ENCODE peak calls at places on chromosomes 5 and 9, in six cellular contexts. J, O, W, T, R and P are unnamed samples.

GRCh38 chr5:141680751-141681201 is 1.3 kb downstream of the ARAP3 start:
- DNase-seq in T (peak), O (no peak), R (no peak), J (no peak), W (peak), P (no peak)

GRCh38 chr9:134404376-134405358 is 78.4 kb downstream of the RXRA start:
- DNase-seq in J (no peak), O (no peak), R (no peak), W (no peak), T (no peak), P (no peak)

GRCh38 chr9:113705306-113705937 is 170.7 kb upstream of the ZNF618 start:
- DNase-seq in R (no peak), J (no peak), O (no peak), W (no peak), T (no peak), P (no peak)

GRCh38 chr9:20144255-20144654 is 355.4 kb upstream of the SLC24A2 start:
- DNase-seq in T (peak), W (peak), O (no peak), J (no peak), R (no peak), P (no peak)

GRCh38 chr5:34410411-34411139 is 245.6 kb upstream of the RAI14 start:
- DNase-seq in W (peak), O (no peak), J (no peak), T (peak), R (no peak), P (no peak)

GRCh38 chr9:128587453-128587852 is 35.1 kb downstream of the SPTAN1 start:
- DNase-seq in R (peak), W (no peak), J (no peak), T (no peak), O (no peak), P (no peak)

GRCh38 chr9:73026375-73026774 is 73.5 kb upstream of the ALDH1A1 start:
- DNase-seq in R (no peak), T (no peak), J (no peak), O (no peak), W (no peak), P (no peak)

GRCh38 chr9:127518091-127518856 is 67.0 kb downstream of the LRSAM1 start:
- DNase-seq in R (no peak), J (no peak), T (no peak), W (no peak), O (no peak), P (no peak)

GRCh38 chr5:10703676-10704075 is 57.4 kb downstream of the DAP start:
- DNase-seq in T (no peak), W (no peak), J (no peak), O (no peak), R (no peak), P (no peak)

DNA sequence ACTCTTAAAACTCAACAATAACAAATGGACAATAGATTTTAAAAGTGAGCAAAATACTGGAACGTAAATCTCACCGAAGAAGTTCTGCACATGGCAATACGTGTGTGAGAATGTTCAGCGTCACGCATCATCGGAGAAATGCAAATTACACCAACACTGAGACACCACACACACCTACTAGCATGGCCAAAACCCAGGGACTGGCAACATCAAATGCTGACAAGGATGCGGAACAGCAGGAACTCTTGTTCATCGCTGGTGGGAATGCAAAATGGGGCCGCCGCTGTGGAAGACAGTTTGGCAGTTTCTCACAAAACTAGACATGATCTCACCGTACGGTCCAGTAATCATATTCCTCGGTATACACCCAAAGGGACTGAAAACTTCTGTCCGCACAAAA is 21.6 kb upstream of the CLPTM1L start:
- DNase-seq in W (no peak), J (peak), O (no peak), T (no peak), R (no peak), P (peak)
- TF ChIP-seq CTCF in W (no peak), J (no peak), O (no peak), T (no peak), R (no peak), P (no peak)

DNA sequence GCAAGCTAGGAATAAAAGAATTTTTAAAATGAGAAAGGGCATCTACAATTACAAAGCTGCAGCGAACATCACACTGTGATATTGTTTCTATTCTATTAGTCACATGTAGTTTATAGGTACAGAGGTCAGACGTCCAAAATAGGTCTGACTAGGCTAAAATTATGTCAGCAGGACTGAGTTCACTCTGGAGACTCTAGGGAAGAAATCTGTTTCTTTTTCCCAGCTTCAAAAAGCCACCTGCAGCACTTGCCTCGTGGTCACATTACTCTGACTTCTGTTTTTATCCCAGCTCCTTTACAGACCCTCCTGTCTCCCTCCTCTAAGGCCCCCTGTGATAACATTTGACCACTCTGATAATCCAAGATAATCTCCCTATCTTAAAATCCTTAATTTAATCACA is 5.1 kb upstream of the CKS2 start:
- DNase-seq in T (no peak), W (no peak), O (no peak), J (no peak), R (no peak), P (no peak)
- TF ChIP-seq CTCF in T (no peak), W (no peak), O (no peak), J (no peak), R (no peak), P (no peak)

GRCh38 chr5:71475788-71476384 is 20.4 kb downstream of the BDP1 start:
- DNase-seq in J (peak), W (peak), T (peak), O (no peak), R (peak), P (peak)
- TF ChIP-seq CTCF in J (peak), W (peak), T (peak), O (peak), R (peak), P (peak)

GRCh38 chr9:36637491-36638270 is 65.0 kb downstream of the MELK start:
- DNase-seq in J (peak), T (peak), R (no peak), W (peak), O (no peak), P (no peak)
- TF ChIP-seq CTCF in J (peak), T (peak), R (no peak), W (peak), O (no peak), P (peak)

DNA sequence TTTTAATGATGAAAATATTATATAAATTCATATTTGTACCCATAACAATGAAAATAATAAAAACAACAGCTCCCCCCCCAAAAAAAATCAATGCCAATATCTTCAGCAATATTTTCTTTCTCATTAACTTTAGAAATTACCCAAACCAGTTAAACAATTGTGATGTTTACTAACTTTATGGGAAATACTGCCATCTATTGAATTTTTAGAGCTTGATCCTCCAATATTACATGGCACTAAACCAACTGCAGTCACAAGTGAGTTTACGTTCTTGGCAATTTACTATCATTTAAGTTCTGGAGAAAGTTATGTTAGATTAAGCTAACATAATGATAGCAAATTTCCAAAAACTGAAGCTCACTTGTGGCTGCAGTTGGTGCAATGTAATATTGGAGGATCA is 379.6 kb downstream of the CDH18 start:
- DNase-seq in T (peak), R (peak), J (peak), W (peak), O (no peak), P (no peak)
- TF ChIP-seq CTCF in T (no peak), R (peak), J (peak), W (no peak), O (peak), P (no peak)

DNA sequence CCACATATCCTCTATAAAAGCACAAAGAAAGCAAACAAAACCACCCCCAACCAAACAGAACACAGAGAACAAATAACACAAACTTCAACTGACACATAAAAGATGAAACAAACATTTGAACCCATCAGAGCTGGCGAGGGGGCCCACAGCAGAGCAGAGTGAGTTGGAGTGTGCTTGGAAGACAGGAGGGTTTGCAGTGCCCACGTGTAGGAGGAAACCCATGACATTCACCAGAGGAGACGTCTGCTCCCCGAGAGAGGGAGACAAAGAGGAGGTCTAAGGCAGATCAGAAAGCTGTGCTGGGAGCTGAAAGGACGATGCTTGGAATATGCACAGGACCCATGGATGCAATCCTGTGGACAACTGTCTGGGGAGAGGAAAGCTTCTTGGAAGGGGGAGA is 27.0 kb downstream of the MRPL36 start:
- DNase-seq in O (no peak), J (peak), R (no peak), T (peak), W (peak), P (no peak)
- TF ChIP-seq CTCF in O (no peak), J (peak), R (peak), T (peak), W (peak), P (peak)

DNA sequence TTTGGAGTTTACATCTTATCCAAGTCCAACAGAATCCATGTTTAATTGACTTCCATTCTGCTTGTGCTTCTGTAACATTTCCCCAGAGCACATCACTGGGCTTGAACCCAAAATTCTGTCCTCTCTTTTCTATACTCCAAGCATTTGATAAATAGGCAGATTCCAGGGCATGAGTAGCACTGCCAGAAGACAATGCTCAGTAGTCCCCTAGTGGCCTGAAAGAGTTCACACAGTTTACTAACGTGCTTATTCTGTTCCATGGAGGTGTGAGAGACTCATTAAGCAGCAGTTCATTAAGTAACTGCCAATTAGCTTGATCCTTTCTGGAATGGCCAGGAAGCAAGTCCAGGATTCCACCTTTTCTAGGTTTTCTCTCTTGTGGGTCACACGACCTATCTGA is 9.4 kb upstream of the GABRA6 start:
- DNase-seq in T (no peak), R (peak), J (peak), W (no peak), O (peak), P (peak)
- TF ChIP-seq CTCF in T (no peak), R (peak), J (peak), W (no peak), O (no peak), P (no peak)

DNA sequence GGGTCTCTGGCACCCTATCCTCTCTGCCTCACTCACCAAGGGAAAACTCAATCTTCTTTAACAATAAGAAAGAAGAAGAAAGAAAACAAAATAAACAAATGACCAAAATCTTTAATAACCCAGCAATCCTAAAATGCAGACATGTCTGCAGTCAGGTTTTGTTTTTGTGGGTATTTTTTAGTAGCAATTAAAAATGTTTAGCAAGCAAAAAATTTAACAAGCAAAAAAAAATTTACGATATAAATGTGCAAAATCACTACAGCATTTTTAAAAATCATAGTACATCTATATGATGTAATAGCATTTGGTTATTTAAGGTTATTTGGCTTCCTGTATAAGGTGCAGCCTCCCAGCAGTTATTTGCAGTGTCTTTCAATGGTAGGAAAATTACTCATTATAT is 151.3 kb upstream of the MAP3K1 start:
- DNase-seq in T (no peak), R (no peak), O (no peak), W (no peak), J (no peak), P (no peak)
- TF ChIP-seq CTCF in T (no peak), R (no peak), O (no peak), W (no peak), J (no peak), P (no peak)

GRCh38 chr5:136028782-136029742 is at the start of gene TGFBI:
- DNase-seq in T (peak), J (no peak), W (peak), O (no peak), R (no peak), P (peak)
- TF ChIP-seq CTCF in T (no peak), J (no peak), W (peak), O (peak), R (no peak), P (no peak)